ENCODE peak calls at places on chromosomes 4 and X, in seven cellular contexts. C, A, G, X, Q, E and M are unnamed samples.

GRCh38 chrX:115561605-115562491 is 874 bp downstream of the PLS3 start:
- DNase-seq in C (peak), A (no peak), G (peak), X (no peak), Q (peak), E (peak), M (peak)

GRCh38 chr4:188781655-188782054 is 642.4 kb downstream of the TRIML1 start:
- DNase-seq in C (peak), A (no peak), G (no peak), X (no peak), Q (peak), E (no peak), M (no peak)

GRCh38 chr4:147765121-147765521 is 33.2 kb downstream of the ARHGAP10 start:
- DNase-seq in C (no peak), A (no peak), G (no peak), X (no peak), Q (no peak), E (no peak), M (no peak)

GRCh38 chrX:107673933-107674479 is 45.7 kb downstream of the PRPS1 start:
- DNase-seq in C (no peak), A (peak), G (peak), X (no peak), Q (peak), E (peak), M (peak)

GRCh38 chr4:2331043-2331420 is 69.1 kb upstream of the MXD4 start:
- DNase-seq in C (no peak), A (no peak), G (no peak), X (no peak), Q (no peak), E (no peak), M (no peak)

GRCh38 chrX:70554081-70554480 is 109.4 kb downstream of the DLG3 start:
- DNase-seq in C (no peak), A (no peak), G (no peak), X (no peak), Q (peak), E (no peak), M (no peak)

GRCh38 chr4:79225360-79225759 is 100.5 kb downstream of the NAA11 start:
- DNase-seq in C (no peak), A (no peak), G (no peak), X (no peak), Q (peak), E (no peak), M (no peak)

GRCh38 chrX:48786825-48787538 is 592 bp downstream of the GATA1 start:
- DNase-seq in C (no peak), A (no peak), G (no peak), X (no peak), Q (no peak), E (no peak), M (no peak)

GRCh38 chr4:38163216-38164006 is 203.2 kb downstream of the PTTG2 start:
- DNase-seq in C (peak), A (no peak), G (no peak), X (no peak), Q (peak), E (no peak), M (peak)

GRCh38 chr4:115537387-115537786 is 424.0 kb upstream of the NDST4 start:
- DNase-seq in C (no peak), A (no peak), G (no peak), X (peak), Q (no peak), E (no peak), M (no peak)

GRCh38 chrX:13864264-13864663 is 47.4 kb upstream of the GPM6B start:
- DNase-seq in C (no peak), A (no peak), G (no peak), X (no peak), Q (no peak), E (no peak), M (no peak)

GRCh38 chr4:125780159-125780558 is 465.4 kb downstream of the FAT4 start:
- DNase-seq in C (no peak), A (no peak), G (no peak), X (peak), Q (no peak), E (no peak), M (no peak)

GRCh38 chrX:110795645-110796510 is at the start of gene CHRDL1:
- DNase-seq in C (peak), A (no peak), G (no peak), X (no peak), Q (no peak), E (peak), M (peak)

GRCh38 chr4:13403326-13403725 is 80.8 kb downstream of the RAB28 start:
- DNase-seq in C (no peak), A (no peak), G (no peak), X (no peak), Q (no peak), E (no peak), M (no peak)

GRCh38 chr4:52946811-52947210 is 84.7 kb downstream of the RASL11B start:
- DNase-seq in C (no peak), A (no peak), G (no peak), X (no peak), Q (no peak), E (no peak), M (no peak)

GRCh38 chrX:94045724-94046123 is 371.7 kb downstream of the FAM133A start:
- DNase-seq in C (no peak), A (no peak), G (no peak), X (no peak), Q (no peak), E (no peak), M (no peak)

GRCh38 chrX:41518127-41518840 is 71.1 kb downstream of the NYX start:
- DNase-seq in C (no peak), A (no peak), G (no peak), X (no peak), Q (no peak), E (no peak), M (no peak)

GRCh38 chr4:136680271-136680670 is 852.0 kb downstream of the PCDH18 start:
- DNase-seq in C (no peak), A (no peak), G (no peak), X (no peak), Q (no peak), E (no peak), M (no peak)

GRCh38 chrX:47297874-47298273 is 65.1 kb downstream of the USP11 start:
- DNase-seq in C (no peak), A (no peak), G (peak), X (no peak), Q (no peak), E (peak), M (no peak)

GRCh38 chrX:15242899-15243555 is 26.9 kb downstream of the ASB9 start:
- DNase-seq in C (peak), A (no peak), G (no peak), X (no peak), Q (peak), E (no peak), M (no peak)

GRCh38 chr4:169044723-169045447 is 34.8 kb upstream of the CBR4 start:
- DNase-seq in C (no peak), A (no peak), G (no peak), X (no peak), Q (no peak), E (no peak), M (no peak)

GRCh38 chr4:137819964-137820383 is 287.7 kb upstream of the PCDH18 start:
- DNase-seq in C (peak), A (no peak), G (no peak), X (no peak), Q (peak), E (no peak), M (no peak)

GRCh38 chr4:106270708-106271107 is 45.3 kb downstream of the TBCK start:
- DNase-seq in C (no peak), A (no peak), G (no peak), X (no peak), Q (no peak), E (no peak), M (no peak)

GRCh38 chrX:1807301-1807731 is 192.5 kb downstream of the ASMT start:
- DNase-seq in C (peak), A (no peak), G (no peak), X (peak), Q (peak), E (no peak), M (peak)

GRCh38 chr4:76515975-76516853 is 81.2 kb downstream of the SHROOM3 start:
- DNase-seq in C (no peak), A (no peak), G (no peak), X (no peak), Q (peak), E (no peak), M (no peak)

GRCh38 chrX:70481424-70481823 is 36.8 kb downstream of the DLG3 start:
- DNase-seq in C (no peak), A (no peak), G (no peak), X (no peak), Q (peak), E (no peak), M (no peak)